ENCODE peak calls at places on chromosomes 2 and 18, in seven cellular contexts. B is K562, Y is A549, Z is HCT116, A is left ventricle myocardium inferior, K is MM.1S, M is PC-3. Q is an unnamed sample.
A peak's percentile ranks its signal among the peaks of the same experiment; 100 is the strongest.

GRCh38 chr18:62937065-62937464 is 221.7 kb downstream of the PHLPP1 start:
- DNase-seq in B (no peak), Y (peak; percentile 20), Z (no peak), A (no peak), K (no peak), M (peak; percentile 72), Q (no peak)

GRCh38 chr2:98465456-98466201 is 21.0 kb downstream of the INPP4A start:
- DNase-seq in B (peak; percentile 86), Y (no peak), Z (no peak), A (peak; percentile 81), K (peak; percentile 95), M (peak; percentile 39), Q (peak; percentile 88)

GRCh38 chr2:70412294-70413075 is 110.6 kb upstream of the FAM136A start:
- DNase-seq in B (no peak), Y (no peak), Z (no peak), A (no peak), K (no peak), M (no peak), Q (no peak)

GRCh38 chr2:222943820-222944219 is 83.0 kb downstream of the ACSL3 start:
- DNase-seq in B (no peak), Y (no peak), Z (no peak), A (no peak), K (peak; percentile 75), M (peak; percentile 75), Q (no peak)

GRCh38 chr2:46451131-46451711 is 28.1 kb upstream of the TMEM247 start:
- DNase-seq in B (no peak), Y (no peak), Z (no peak), A (no peak), K (no peak), M (peak; percentile 33), Q (no peak)

GRCh38 chr2:219186754-219187456 is 8.8 kb downstream of the RETREG2 start:
- DNase-seq in B (no peak), Y (no peak), Z (no peak), A (no peak), K (no peak), M (no peak), Q (no peak)

GRCh38 chr2:238128061-238129040 is 10.1 kb upstream of the KLHL30 start:
- DNase-seq in B (no peak), Y (no peak), Z (no peak), A (no peak), K (no peak), M (no peak), Q (no peak)

GRCh38 chr2:226893206-226893605 is 57.4 kb downstream of the RHBDD1 start:
- DNase-seq in B (no peak), Y (no peak), Z (no peak), A (no peak), K (no peak), M (no peak), Q (no peak)

GRCh38 chr2:127770973-127771735 is 39.8 kb downstream of the WDR33 start:
- DNase-seq in B (no peak), Y (peak; percentile 66), Z (no peak), A (no peak), K (no peak), M (peak; percentile 83), Q (no peak)

GRCh38 chr2:203772766-203773165 is 66.3 kb downstream of the CD28 start:
- DNase-seq in B (no peak), Y (no peak), Z (no peak), A (no peak), K (no peak), M (no peak), Q (no peak)

GRCh38 chr2:105294844-105295481 is 34.6 kb downstream of the TGFBRAP1 start:
- DNase-seq in B (peak; percentile 67), Y (peak; percentile 66), Z (peak; percentile 43), A (no peak), K (peak; percentile 62), M (peak; percentile 67), Q (peak; percentile 67)

GRCh38 chr2:9262671-9263171 is 56.1 kb downstream of the ASAP2 start:
- DNase-seq in B (no peak), Y (no peak), Z (no peak), A (peak; percentile 63), K (no peak), M (no peak), Q (no peak)

GRCh38 chr18:12656671-12657047 is 1.2 kb downstream of the SPIRE1 start:
- DNase-seq in B (peak; percentile 16), Y (no peak), Z (no peak), A (no peak), K (no peak), M (no peak), Q (no peak)

GRCh38 chr2:149858214-149858613 is 270.6 kb upstream of the MMADHC start:
- DNase-seq in B (no peak), Y (no peak), Z (no peak), A (no peak), K (no peak), M (peak; percentile 3), Q (peak; percentile 16)

GRCh38 chr2:58109481-58109880 is 62.9 kb downstream of the VRK2 start:
- DNase-seq in B (no peak), Y (peak; percentile 44), Z (no peak), A (no peak), K (no peak), M (no peak), Q (peak; percentile 48)

GRCh38 chr2:61432990-61433389 is 37.9 kb downstream of the USP34 start:
- DNase-seq in B (no peak), Y (no peak), Z (no peak), A (no peak), K (no peak), M (no peak), Q (no peak)

GRCh38 chr2:8623576-8623957 is 58.3 kb upstream of the ID2 start:
- DNase-seq in B (no peak), Y (no peak), Z (no peak), A (no peak), K (no peak), M (no peak), Q (no peak)

GRCh38 chr2:128315122-128315828 is 3.4 kb downstream of the HS6ST1 start:
- DNase-seq in B (no peak), Y (no peak), Z (no peak), A (peak; percentile 7), K (no peak), M (no peak), Q (no peak)

GRCh38 chr2:138942466-138942865 is 162.3 kb upstream of the NXPH2 start:
- DNase-seq in B (no peak), Y (no peak), Z (no peak), A (no peak), K (no peak), M (no peak), Q (no peak)

GRCh38 chr2:163157891-163158511 is 319.4 kb upstream of the KCNH7 start:
- DNase-seq in B (no peak), Y (no peak), Z (no peak), A (no peak), K (no peak), M (peak; percentile 66), Q (peak; percentile 8)

GRCh38 chr2:147092266-147092665 is 752.6 kb upstream of the ACVR2A start:
- DNase-seq in B (no peak), Y (no peak), Z (no peak), A (no peak), K (no peak), M (no peak), Q (no peak)

GRCh38 chr2:170222298-170222697 is 44.4 kb downstream of the MYO3B start:
- DNase-seq in B (no peak), Y (no peak), Z (no peak), A (no peak), K (no peak), M (no peak), Q (peak; percentile 77)

GRCh38 chr2:86500325-86500724 is 59.2 kb downstream of the KDM3A start:
- DNase-seq in B (peak; percentile 32), Y (peak; percentile 35), Z (no peak), A (no peak), K (no peak), M (no peak), Q (no peak)

GRCh38 chr2:27264253-27264752 is 1.5 kb upstream of the SLC30A3 start:
- DNase-seq in B (no peak), Y (no peak), Z (no peak), A (no peak), K (peak; percentile 12), M (no peak), Q (peak; percentile 42)
- H3K4me3 ChIP-seq in B (no peak overlapping the region), Y (peak overlapping the region; percentile 75), Z (peak overlapping the region; percentile 52), A (peak overlapping the region; percentile 78), K (peak overlapping the region; percentile 65), M (peak overlapping the region; percentile 71), Q (peak overlapping the region; percentile 92)

DNA sequence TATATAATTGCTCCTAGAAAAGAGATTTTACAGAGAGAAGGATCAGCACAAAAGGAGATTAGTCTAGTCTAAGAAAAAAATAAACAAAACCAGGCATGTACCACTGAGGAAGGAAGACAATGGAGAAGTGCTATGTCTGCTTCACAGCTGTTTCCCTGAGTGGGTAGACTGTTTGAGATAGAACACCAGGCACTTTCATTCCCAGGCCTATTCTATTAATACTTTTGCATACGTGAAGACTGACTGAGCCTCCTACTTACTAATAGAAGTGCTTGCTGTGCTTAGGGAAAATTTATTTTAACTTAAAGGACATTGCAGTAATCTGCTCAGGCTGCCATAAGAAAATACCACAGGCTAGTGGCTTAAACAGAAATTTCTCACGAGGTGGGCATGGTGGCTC is 33.2 kb downstream of the CMPK2 start:
- DNase-seq in B (no peak), Y (no peak), Z (no peak), A (no peak), K (no peak), M (no peak), Q (no peak)
- H3K9me3 ChIP-seq in B (peaks cover 4% of the 10 kb centered on the region), Y (peaks cover 7% of the 10 kb centered on the region), Z (no peaks in the 10 kb centered on the region), A (peaks cover 28% of the 10 kb centered on the region), K (no peaks in the 10 kb centered on the region), M (peaks cover 8% of the 10 kb centered on the region), Q (peaks cover 28% of the 10 kb centered on the region)

GRCh38 chr2:101479810-101480209 is 4.9 kb upstream of the RFX8 start:
- DNase-seq in B (no peak), Y (no peak), Z (no peak), A (no peak), K (no peak), M (no peak), Q (no peak)
- H3K4me3 ChIP-seq in B (no peak overlapping the region), Y (no peak overlapping the region), Z (no peak overlapping the region), A (no peak overlapping the region), K (no peak overlapping the region), M (no peak overlapping the region), Q (no peak overlapping the region)

GRCh38 chr18:8904316-8904715 is 198.2 kb upstream of the NDUFV2 start:
- DNase-seq in B (no peak), Y (no peak), Z (no peak), A (no peak), K (no peak), M (no peak), Q (no peak)
- H3K9me3 ChIP-seq in B (peaks cover 5% of the 10 kb centered on the region), Y (no peaks in the 10 kb centered on the region), Z (no peaks in the 10 kb centered on the region), A (peaks cover 44% of the 10 kb centered on the region), K (no peaks in the 10 kb centered on the region), M (no peaks in the 10 kb centered on the region), Q (no peaks in the 10 kb centered on the region)

GRCh38 chr2:23380562-23381065 is 4.4 kb upstream of the KLHL29 start:
- DNase-seq in B (no peak), Y (no peak), Z (no peak), A (no peak), K (peak; percentile 78), M (peak; percentile 29), Q (peak; percentile 52)
- H3K4me3 ChIP-seq in B (no peak overlapping the region), Y (no peak overlapping the region), Z (peak overlapping the region; percentile 40), A (no peak overlapping the region), K (no peak overlapping the region), M (peak overlapping the region; percentile 63), Q (peak overlapping the region; percentile 35)

GRCh38 chr2:196130039-196130825 is 41.1 kb downstream of the STK17B start:
- DNase-seq in B (no peak), Y (no peak), Z (no peak), A (no peak), K (no peak), M (no peak), Q (no peak)
- H3K9me3 ChIP-seq in B (no peaks in the 10 kb centered on the region), Y (peaks cover 26% of the 10 kb centered on the region), Z (no peaks in the 10 kb centered on the region), A (peaks cover 68% of the 10 kb centered on the region), K (no peaks in the 10 kb centered on the region), M (peaks cover 11% of the 10 kb centered on the region), Q (peaks cover 70% of the 10 kb centered on the region)

GRCh38 chr2:190858817-190859216 is 21.8 kb upstream of the GLS start:
- DNase-seq in B (no peak), Y (no peak), Z (no peak), A (no peak), K (no peak), M (peak; percentile 70), Q (no peak)
- H3K4me3 ChIP-seq in B (no peak overlapping the region), Y (peak overlapping the region; percentile 17), Z (no peak overlapping the region), A (no peak overlapping the region), K (no peak overlapping the region), M (no peak overlapping the region), Q (no peak overlapping the region)

Q was measured in A673.